ENCODE peak calls at places on chromosomes 2 and 18, in five cellular contexts. J is NCI-H1694 treated with DMSO at 0.1 percent for 48 hours; N is naive thymus-derived CD8-positive, alpha-beta T cell; L is hypothalamus; Q is D341Med. O is an unnamed sample.

GRCh38 chr2:239380831-239381708 is 19.8 kb downstream of the HDAC4 start:
- DNase-seq in J (no peak), N (peak), L (no peak), Q (no peak), O (peak)

GRCh38 chr2:174337337-174338154 is 2.8 kb downstream of the SP9 start:
- DNase-seq in J (peak), N (no peak), L (no peak), Q (peak), O (no peak)

GRCh38 chr18:49075697-49076096 is 124.9 kb upstream of the SMAD7 start:
- DNase-seq in J (no peak), N (no peak), L (no peak), Q (no peak), O (no peak)

GRCh38 chr18:65761636-65762310 is 11.0 kb downstream of the CDH7 start:
- DNase-seq in J (no peak), N (no peak), L (no peak), Q (no peak), O (no peak)

GRCh38 chr2:240586198-240586918 is at the start of gene CAPN10:
- DNase-seq in J (peak), N (peak), L (peak), Q (peak), O (peak)

GRCh38 chr2:173858297-173858731 is 106.9 kb downstream of the SP3 start:
- DNase-seq in J (peak), N (no peak), L (no peak), Q (no peak), O (no peak)

GRCh38 chr2:166417669-166418068 is 41.9 kb upstream of the SCN9A start:
- DNase-seq in J (peak), N (no peak), L (no peak), Q (peak), O (no peak)

GRCh38 chr2:173159794-173160463 is 84.3 kb downstream of the MAP3K20 start:
- DNase-seq in J (no peak), N (no peak), L (no peak), Q (no peak), O (no peak)

GRCh38 chr2:85288244-85288725 is 39.5 kb downstream of the TGOLN2 start:
- DNase-seq in J (no peak), N (no peak), L (no peak), Q (peak), O (no peak)

GRCh38 chr18:36298113-36298701 is 694 bp downstream of the FHOD3 start:
- DNase-seq in J (no peak), N (no peak), L (no peak), Q (peak), O (no peak)

GRCh38 chr2:28338046-28338753 is 54.5 kb upstream of the FOSL2 start:
- DNase-seq in J (no peak), N (no peak), L (no peak), Q (no peak), O (no peak)

GRCh38 chr2:118774458-118775133 is 72.9 kb downstream of the EN1 start:
- DNase-seq in J (peak), N (no peak), L (no peak), Q (peak), O (no peak)

GRCh38 chr2:127130421-127130820 is 23.5 kb upstream of the BIN1 start:
- DNase-seq in J (no peak), N (no peak), L (no peak), Q (no peak), O (no peak)

GRCh38 chr2:112541315-112542122 is 746 bp upstream of the POLR1B start:
- DNase-seq in J (peak), N (no peak), L (peak), Q (peak), O (peak)

GRCh38 chr2:119423041-119423440 is 8.6 kb upstream of the TMEM37 start:
- DNase-seq in J (no peak), N (no peak), L (no peak), Q (no peak), O (no peak)

GRCh38 chr18:28045176-28045810 is 131.6 kb downstream of the CDH2 start:
- DNase-seq in J (no peak), N (no peak), L (no peak), Q (no peak), O (no peak)

GRCh38 chr2:47217277-47217676 is 62.2 kb upstream of the STPG4 start:
- DNase-seq in J (no peak), N (no peak), L (no peak), Q (peak), O (no peak)

GRCh38 chr2:60972889-60973656 is 44.4 kb upstream of the PEX13 start:
- DNase-seq in J (no peak), N (no peak), L (no peak), Q (no peak), O (no peak)

GRCh38 chr2:113963965-113964364 is 74.1 kb downstream of the ACTR3 start:
- DNase-seq in J (no peak), N (no peak), L (no peak), Q (no peak), O (no peak)

GRCh38 chr2:71466301-71467179 is 13.2 kb downstream of the DYSF start:
- DNase-seq in J (no peak), N (no peak), L (no peak), Q (peak), O (no peak)

GRCh38 chr18:32021756-32022564 is 3.3 kb downstream of the RNF125 start:
- DNase-seq in J (no peak), N (no peak), L (no peak), Q (no peak), O (no peak)

GRCh38 chr2:73827018-73827417 is 1.7 kb upstream of the STAMBP start:
- DNase-seq in J (peak), N (no peak), L (no peak), Q (no peak), O (no peak)

GRCh38 chr18:62807406-62807805 is 92.1 kb downstream of the PHLPP1 start:
- DNase-seq in J (no peak), N (no peak), L (no peak), Q (no peak), O (no peak)

GRCh38 chr2:121626777-121627524 is 22.3 kb downstream of the CLASP1 start:
- DNase-seq in J (no peak), N (no peak), L (no peak), Q (no peak), O (no peak)

GRCh38 chr2:11822746-11823411 is 76.4 kb downstream of the LPIN1 start:
- DNase-seq in J (no peak), N (no peak), L (no peak), Q (no peak), O (no peak)

GRCh38 chr18:73414069-73414468 is 546.3 kb upstream of the NETO1 start:
- DNase-seq in J (no peak), N (no peak), L (no peak), Q (no peak), O (no peak)

GRCh38 chr2:232418056-232418455 is 11.4 kb downstream of the ALPG start:
- DNase-seq in J (no peak), N (no peak), L (no peak), Q (peak), O (no peak)

GRCh38 chr18:75839041-75839440 is 411.5 kb upstream of the SMIM21 start:
- DNase-seq in J (no peak), N (no peak), L (no peak), Q (no peak), O (no peak)

GRCh38 chr2:130756041-130756720 is 841 bp downstream of the AMER3 start:
- DNase-seq in J (no peak), N (no peak), L (no peak), Q (peak), O (no peak)

GRCh38 chr2:196170681-196171247 is 614 bp downstream of the STK17B start:
- DNase-seq in J (peak), N (peak), L (no peak), Q (peak), O (no peak)

GRCh38 chr2:84055816-84056215 is 403.3 kb downstream of the SUCLG1 start:
- DNase-seq in J (no peak), N (no peak), L (no peak), Q (no peak), O (no peak)

GRCh38 chr2:224432003-224432574 is 30.2 kb upstream of the FAM124B start:
- DNase-seq in J (no peak), N (no peak), L (no peak), Q (no peak), O (no peak)

GRCh38 chr18:76459687-76460350 is 35.2 kb downstream of the ZNF516 start:
- DNase-seq in J (no peak), N (no peak), L (no peak), Q (no peak), O (peak)

GRCh38 chr2:228630786-228631185 is 449.3 kb upstream of the SPHKAP start:
- DNase-seq in J (no peak), N (no peak), L (no peak), Q (no peak), O (no peak)

GRCh38 chr18:45562567-45563479 is 52.5 kb upstream of the SLC14A2 start:
- DNase-seq in J (no peak), N (no peak), L (no peak), Q (no peak), O (no peak)

GRCh38 chr2:128237081-128237534 is 81.6 kb downstream of the HS6ST1 start:
- DNase-seq in J (no peak), N (no peak), L (no peak), Q (no peak), O (no peak)

GRCh38 chr18:68843467-68844089 is 45.7 kb downstream of the CCDC102B start:
- DNase-seq in J (no peak), N (no peak), L (no peak), Q (no peak), O (no peak)